ENCODE peak calls at places on chromosomes 2 and 18, in ten cellular contexts. Y, U, P, V, B, T, M, F, L and Q are unnamed samples.
A peak's percentile ranks its signal among the peaks of the same experiment; 100 is the strongest.

GRCh38 chr2:103823847-103824246 is 1030.1 kb upstream of the POU3F3 start:
- DNase-seq in Y (no peak), U (no peak), P (no peak), V (no peak), B (no peak), T (no peak), M (no peak), F (no peak), L (no peak), Q (no peak)

GRCh38 chr2:23926289-23926749 is 604 bp downstream of the ATAD2B start:
- DNase-seq in Y (peak; percentile 60), U (no peak), P (peak; percentile 45), V (peak; percentile 53), B (no peak), T (no peak), M (no peak), F (no peak), L (no peak), Q (peak; percentile 79)

GRCh38 chr2:188785515-188785914 is 188.7 kb upstream of the COL3A1 start:
- DNase-seq in Y (no peak), U (no peak), P (no peak), V (no peak), B (no peak), T (peak; percentile 65), M (no peak), F (no peak), L (no peak), Q (no peak)

GRCh38 chr2:222194669-222195068 is 104.1 kb downstream of the PAX3 start:
- DNase-seq in Y (no peak), U (no peak), P (no peak), V (no peak), B (no peak), T (no peak), M (no peak), F (no peak), L (no peak), Q (no peak)

GRCh38 chr2:15959331-15960153 is 19.2 kb downstream of the MYCN start:
- DNase-seq in Y (no peak), U (no peak), P (no peak), V (peak; percentile 99), B (no peak), T (no peak), M (no peak), F (no peak), L (no peak), Q (no peak)

GRCh38 chr2:15798716-15799431 is 141.5 kb upstream of the MYCN start:
- DNase-seq in Y (no peak), U (no peak), P (no peak), V (no peak), B (no peak), T (no peak), M (no peak), F (no peak), L (no peak), Q (no peak)

GRCh38 chr2:14781148-14781547 is 148.6 kb downstream of the LRATD1 start:
- DNase-seq in Y (no peak), U (no peak), P (no peak), V (no peak), B (no peak), T (no peak), M (no peak), F (no peak), L (no peak), Q (no peak)

GRCh38 chr2:164061129-164061746 is 325.4 kb upstream of the FIGN start:
- DNase-seq in Y (peak; percentile 16), U (no peak), P (peak; percentile 22), V (peak; percentile 24), B (peak; percentile 62), T (peak; percentile 62), M (peak; percentile 48), F (peak; percentile 20), L (peak; percentile 33), Q (no peak)

GRCh38 chr2:222319576-222320440 is 21.0 kb upstream of the PAX3 start:
- DNase-seq in Y (peak; percentile 5), U (peak; percentile 46), P (peak; percentile 25), V (peak; percentile 80), B (peak; percentile 9), T (no peak), M (no peak), F (no peak), L (peak; percentile 37), Q (no peak)

GRCh38 chr2:223001831-223002230 is 50.2 kb upstream of the KCNE4 start:
- DNase-seq in Y (no peak), U (no peak), P (no peak), V (no peak), B (peak; percentile 22), T (no peak), M (no peak), F (no peak), L (no peak), Q (no peak)

GRCh38 chr2:6139142-6139541 is 447.0 kb downstream of the SOX11 start:
- DNase-seq in Y (no peak), U (no peak), P (no peak), V (no peak), B (no peak), T (no peak), M (no peak), F (no peak), L (no peak), Q (no peak)

GRCh38 chr2:104521247-104521646 is 332.7 kb upstream of the POU3F3 start:
- DNase-seq in Y (peak; percentile 12), U (no peak), P (no peak), V (no peak), B (no peak), T (no peak), M (no peak), F (no peak), L (no peak), Q (no peak)

GRCh38 chr2:229137623-229138022 is 133.5 kb downstream of the PID1 start:
- DNase-seq in Y (no peak), U (no peak), P (no peak), V (no peak), B (no peak), T (no peak), M (no peak), F (no peak), L (no peak), Q (no peak)

GRCh38 chr18:79903787-79904356 is 47.6 kb downstream of the SLC66A2 start:
- DNase-seq in Y (no peak), U (peak; percentile 12), P (no peak), V (no peak), B (no peak), T (no peak), M (no peak), F (no peak), L (peak; percentile 15), Q (peak; percentile 65)

GRCh38 chr2:88691339-88692183 is at the start of gene RPIA:
- DNase-seq in Y (peak; percentile 99), U (peak; percentile 99), P (peak; percentile 99), V (peak; percentile 96), B (peak; percentile 99), T (peak; percentile 99), M (peak; percentile 99), F (peak; percentile 97), L (peak; percentile 99), Q (peak; percentile 99)
- TF ChIP-seq CTCF in Y (peak; percentile 72), U (peak; percentile 78), P (peak; percentile 68), V (peak; percentile 45), B (peak; percentile 45), T (peak; percentile 46), M (peak; percentile 61), F (peak; percentile 84), L (peak; percentile 44), Q (peak; percentile 32)

GRCh38 chr2:31067259-31067658 is 71.0 kb downstream of the GALNT14 start:
- DNase-seq in Y (no peak), U (no peak), P (no peak), V (no peak), B (peak; percentile 23), T (no peak), M (peak; percentile 2), F (no peak), L (no peak), Q (no peak)
- TF ChIP-seq CTCF in Y (no peak), U (no peak), P (no peak), V (no peak), B (peak; percentile 50), T (no peak), M (no peak), F (peak; percentile 20), L (no peak), Q (no peak)

GRCh38 chr18:63344263-63344662 is 22.7 kb downstream of the KDSR start:
- DNase-seq in Y (no peak), U (no peak), P (no peak), V (no peak), B (no peak), T (no peak), M (no peak), F (no peak), L (no peak), Q (no peak)

GRCh38 chr18:63344918-63345317 is 22.1 kb downstream of the KDSR start:
- DNase-seq in Y (no peak), U (no peak), P (no peak), V (no peak), B (no peak), T (no peak), M (no peak), F (no peak), L (no peak), Q (no peak)

GRCh38 chr18:63336366-63337099 is 17.0 kb upstream of the BCL2 start:
- DNase-seq in Y (no peak), U (no peak), P (no peak), V (no peak), B (peak; percentile 97), T (peak; percentile 96), M (peak; percentile 96), F (no peak), L (no peak), Q (no peak)

GRCh38 chr18:63342206-63342605 is 22.6 kb upstream of the BCL2 start:
- DNase-seq in Y (peak; percentile 50), U (no peak), P (no peak), V (peak; percentile 49), B (peak; percentile 67), T (peak; percentile 50), M (peak; percentile 55), F (no peak), L (no peak), Q (no peak)

GRCh38 chr18:63339920-63340484 is 20.4 kb upstream of the BCL2 start:
- DNase-seq in Y (peak; percentile 45), U (no peak), P (no peak), V (peak; percentile 60), B (peak; percentile 63), T (peak; percentile 56), M (peak; percentile 58), F (no peak), L (no peak), Q (no peak)
- TF ChIP-seq CTCF in Y (peak; percentile 78), U (peak; percentile 34), P (peak; percentile 45), V (peak; percentile 56), B (peak; percentile 70), T (peak; percentile 51), M (peak; percentile 57), F (peak; percentile 51), L (peak; percentile 13), Q (no peak)

DNA sequence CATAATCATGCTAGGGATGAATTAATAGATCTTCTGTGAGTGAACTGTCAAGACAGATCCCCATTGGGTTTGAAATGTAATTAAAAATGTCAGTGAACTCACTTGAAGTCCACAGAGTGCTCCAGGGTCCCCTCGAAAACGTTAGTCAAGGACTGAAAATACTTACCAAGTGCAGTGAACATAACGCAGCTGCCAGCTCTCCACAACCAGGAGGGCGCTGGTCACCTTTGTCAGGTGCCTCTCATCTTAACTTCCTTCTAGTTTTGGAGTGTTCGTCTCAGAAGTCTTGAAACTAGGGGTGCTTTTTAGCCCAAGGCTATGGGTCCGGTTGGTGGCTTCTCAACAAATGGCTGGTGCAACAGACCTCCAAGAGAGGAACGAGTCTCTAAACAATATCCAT is 70.7 kb downstream of the NCK2 start:
- DNase-seq in Y (no peak), U (no peak), P (no peak), V (no peak), B (no peak), T (no peak), M (no peak), F (no peak), L (no peak), Q (no peak)
- TF ChIP-seq CTCF in Y (no peak), U (no peak), P (no peak), V (no peak), B (no peak), T (no peak), M (no peak), F (no peak), L (no peak), Q (no peak)